ENCODE peak calls at places on chromosomes 3 and 15, in five cellular contexts. J, V, W, K and P are unnamed samples.
A peak's percentile ranks its signal among the peaks of the same experiment; 100 is the strongest.

GRCh38 chr3:128745742-128746141 is 19.8 kb downstream of the RAB7A start:
- DNase-seq in K (no peak), W (no peak), J (no peak), V (no peak), P (no peak)

GRCh38 chr3:134029734-134030381 is at the start of gene SLCO2A1:
- DNase-seq in W (peak; percentile 79), K (no peak), J (peak; percentile 64), V (peak; percentile 66), P (no peak)

GRCh38 chr3:117523407-117523806 is 813.8 kb downstream of the TUSC7 start:
- DNase-seq in W (no peak), V (no peak), K (no peak), J (no peak), P (no peak)

GRCh38 chr15:96346409-96346808 is 15.9 kb downstream of the NR2F2 start:
- DNase-seq in K (no peak), V (no peak), W (peak; percentile 37), J (no peak), P (no peak)

GRCh38 chr3:177979684-177980083 is 556.6 kb upstream of the KCNMB2 start:
- DNase-seq in W (no peak), V (no peak), J (no peak), K (no peak), P (no peak)

GRCh38 chr3:35965908-35966307 is 326.6 kb downstream of the ARPP21 start:
- DNase-seq in W (peak; percentile 41), J (no peak), V (peak; percentile 71), K (no peak), P (peak; percentile 36)

GRCh38 chr3:147419062-147419701 is 10.0 kb downstream of the ZIC1 start:
- DNase-seq in W (no peak), K (no peak), V (peak; percentile 22), J (no peak), P (peak; percentile 83)

GRCh38 chr15:47364671-47365141 is 352.6 kb upstream of the SEMA6D start:
- DNase-seq in V (no peak), K (no peak), J (no peak), W (no peak), P (no peak)

GRCh38 chr3:140177943-140178342 is 243.0 kb downstream of the CLSTN2 start:
- DNase-seq in K (no peak), J (no peak), W (no peak), V (no peak), P (peak; percentile 45)

GRCh38 chr3:45978348-45978747 is 17.3 kb downstream of the FYCO1 start:
- DNase-seq in W (peak; percentile 68), J (no peak), V (no peak), K (no peak), P (peak; percentile 93)